ENCODE peak calls at places on chromosomes 12 and 14, in seven cellular contexts. J is IMR-90, N is mesendoderm, G is H1, D is H9, H is trophoblast cell, Q is mesenchymal stem cell. I is an unnamed sample.

GRCh38 chr12:71476513-71476912 is 36.9 kb downstream of the LGR5 start:
- DNase-seq in J (peak), N (no peak), G (no peak), D (no peak), H (no peak), Q (peak), I (no peak)

GRCh38 chr14:103093856-103094405 is 594 bp upstream of the EXOC3L4 start:
- DNase-seq in J (no peak), N (no peak), G (no peak), D (no peak), H (no peak), Q (no peak), I (no peak)

GRCh38 chr14:28101992-28102391 is 664.6 kb upstream of the FOXG1 start:
- DNase-seq in J (no peak), N (no peak), G (no peak), D (no peak), H (no peak), Q (no peak), I (no peak)

GRCh38 chr12:39272934-39273770 is 169.8 kb downstream of the KIF21A start:
- DNase-seq in J (peak), N (peak), G (no peak), D (no peak), H (peak), Q (peak), I (peak)

GRCh38 chr12:2930865-2931264 is 28.3 kb upstream of the TEAD4 start:
- DNase-seq in J (no peak), N (no peak), G (no peak), D (no peak), H (no peak), Q (no peak), I (no peak)

GRCh38 chr12:50925342-50925651 is 27.0 kb upstream of the HIGD1C start:
- DNase-seq in J (no peak), N (no peak), G (no peak), D (peak), H (no peak), Q (no peak), I (no peak)

GRCh38 chr12:30631710-30632109 is 64.0 kb downstream of the IPO8 start:
- DNase-seq in J (no peak), N (no peak), G (no peak), D (no peak), H (no peak), Q (no peak), I (no peak)

GRCh38 chr12:43835656-43836454 is at the start of gene TMEM117:
- DNase-seq in J (peak), N (peak), G (no peak), D (peak), H (peak), Q (peak), I (peak)

GRCh38 chr12:49030714-49031572 is 12.4 kb upstream of the PRKAG1 start:
- DNase-seq in J (no peak), N (no peak), G (no peak), D (no peak), H (no peak), Q (no peak), I (no peak)

GRCh38 chr14:104444159-104445030 is 135.2 kb upstream of the C14orf180 start:
- DNase-seq in J (no peak), N (no peak), G (no peak), D (no peak), H (no peak), Q (no peak), I (no peak)

GRCh38 chr12:120228041-120228290 is 27.1 kb upstream of the RPLP0 start:
- DNase-seq in J (no peak), N (no peak), G (no peak), D (no peak), H (no peak), Q (no peak), I (no peak)

GRCh38 chr12:26119391-26119981 is 5.4 kb downstream of the BHLHE41 start:
- DNase-seq in J (peak), N (peak), G (no peak), D (no peak), H (peak), Q (peak), I (no peak)

GRCh38 chr14:33134975-33135374 is 196.3 kb downstream of the NPAS3 start:
- DNase-seq in J (no peak), N (no peak), G (no peak), D (no peak), H (no peak), Q (no peak), I (no peak)

GRCh38 chr12:53493610-53494391 is 5.5 kb downstream of the MAP3K12 start:
- DNase-seq in J (no peak), N (peak), G (no peak), D (no peak), H (no peak), Q (no peak), I (no peak)

GRCh38 chr14:75226755-75227544 is 50.5 kb upstream of the TMED10 start:
- DNase-seq in J (no peak), N (no peak), G (no peak), D (no peak), H (no peak), Q (no peak), I (no peak)

GRCh38 chr14:105419305-105420091 is at the start of gene MTA1:
- DNase-seq in J (peak), N (peak), G (no peak), D (no peak), H (no peak), Q (peak), I (peak)

GRCh38 chr14:54589076-54589475 is 22.1 kb downstream of the SAMD4A start:
- DNase-seq in J (peak), N (no peak), G (no peak), D (no peak), H (no peak), Q (peak), I (no peak)

GRCh38 chr12:100141666-100141997 is 1.0 kb downstream of the BLTP3B start:
- DNase-seq in J (peak), N (peak), G (no peak), D (no peak), H (peak), Q (peak), I (no peak)

GRCh38 chr12:57722716-57723629 is 15.6 kb downstream of the AGAP2 start:
- DNase-seq in J (no peak), N (no peak), G (no peak), D (no peak), H (no peak), Q (no peak), I (no peak)

DNA sequence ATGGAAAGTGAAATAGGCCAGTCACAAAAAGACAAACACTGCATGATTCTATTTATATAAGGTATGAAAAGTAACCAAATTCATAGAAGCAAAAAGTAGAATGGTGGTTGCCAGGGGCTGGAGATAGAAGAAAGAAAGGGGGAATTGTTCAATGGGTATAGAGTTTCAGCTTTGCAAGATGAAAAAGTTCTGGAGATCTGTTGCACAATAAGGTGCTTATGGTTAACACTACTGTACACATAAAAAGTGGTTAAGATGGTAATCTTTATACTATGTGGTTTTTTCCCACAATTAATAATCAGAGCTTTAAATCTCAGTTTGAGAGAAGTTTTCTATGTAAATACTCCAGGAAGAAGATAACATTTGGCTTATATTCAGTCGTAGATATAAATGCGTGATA is 73.4 kb downstream of the SLC38A4 start:
- DNase-seq in J (peak), N (no peak), G (no peak), D (no peak), H (no peak), Q (peak), I (no peak)
- H2BK120ac ChIP-seq in J (no peak), N (no peak), G (no peak), D (no peak), H (no peak), Q (no peak), I (no peak)

GRCh38 chr12:92051441-92051840 is 94.2 kb downstream of the BTG1 start:
- DNase-seq in J (peak), N (no peak), G (no peak), D (no peak), H (no peak), Q (no peak), I (no peak)
- H3K4ac ChIP-seq in J (no peak), N (no peak), G (no peak), D (no peak), H (no peak), Q (no peak), I (no peak)

DNA sequence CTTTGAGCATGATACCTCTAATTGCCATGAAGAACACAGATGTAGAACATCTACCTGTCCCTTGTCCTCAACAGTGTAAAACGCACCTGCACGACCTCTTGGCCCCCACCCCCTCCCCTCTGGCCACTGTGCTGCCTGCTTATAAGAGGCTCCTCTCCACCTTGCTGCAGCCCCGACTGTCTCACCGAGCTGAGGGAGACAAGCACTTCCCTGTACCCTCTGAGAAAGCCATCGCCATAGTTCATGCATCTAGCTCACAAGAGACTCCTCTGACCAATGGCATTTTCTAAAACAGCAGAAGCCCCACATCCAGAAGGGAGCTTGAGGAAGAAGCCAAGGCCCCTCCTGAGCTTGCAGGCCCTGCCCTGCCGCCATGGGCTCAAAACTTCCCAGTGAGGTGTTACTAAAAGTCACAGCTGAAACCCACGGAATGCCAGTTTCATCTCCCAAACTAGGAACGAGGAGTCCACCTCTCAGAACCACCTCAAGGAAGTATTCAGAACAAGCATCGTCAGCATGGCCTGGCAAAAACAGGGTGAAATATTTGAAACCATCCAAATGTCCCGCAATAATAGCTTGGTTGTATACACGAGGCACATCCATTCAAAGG is 21.5 kb upstream of the ANO2 start:
- DNase-seq in J (no peak), N (no peak), G (no peak), D (no peak), H (no peak), Q (no peak), I (no peak)
- H2BK120ac ChIP-seq in J (no peak), N (no peak), G (no peak), D (no peak), H (no peak), Q (no peak), I (no peak)

DNA sequence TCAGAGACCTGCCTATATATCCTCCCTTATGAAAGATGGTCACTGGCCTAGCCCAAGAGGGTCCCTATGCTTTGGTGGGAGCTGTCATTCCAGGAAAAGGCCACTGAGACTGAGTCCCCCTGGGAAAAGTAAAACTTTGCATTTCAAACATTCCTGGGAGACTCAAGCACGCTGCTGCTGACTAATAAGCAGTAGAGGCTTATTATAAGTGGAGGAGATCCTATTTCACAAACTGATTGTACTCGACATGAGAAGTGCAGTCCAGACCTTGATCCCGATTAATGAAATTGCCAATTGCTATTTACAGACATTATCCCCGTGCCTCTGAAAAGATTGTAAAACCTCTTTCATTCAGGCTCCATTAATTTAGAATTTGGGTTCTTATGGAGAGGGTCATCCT is 96.6 kb downstream of the EMP1 start:
- DNase-seq in J (peak), N (no peak), G (no peak), D (no peak), H (no peak), Q (no peak), I (no peak)
- H3K4ac ChIP-seq in J (no peak), N (no peak), G (no peak), D (no peak), H (no peak), Q (no peak), I (no peak)

GRCh38 chr12:95591731-95592130 is 40.5 kb upstream of the USP44 start:
- DNase-seq in J (peak), N (no peak), G (no peak), D (no peak), H (no peak), Q (no peak), I (no peak)

GRCh38 chr12:95593266-95593871 is 42.1 kb upstream of the USP44 start:
- DNase-seq in J (no peak), N (no peak), G (no peak), D (no peak), H (no peak), Q (no peak), I (no peak)

DNA sequence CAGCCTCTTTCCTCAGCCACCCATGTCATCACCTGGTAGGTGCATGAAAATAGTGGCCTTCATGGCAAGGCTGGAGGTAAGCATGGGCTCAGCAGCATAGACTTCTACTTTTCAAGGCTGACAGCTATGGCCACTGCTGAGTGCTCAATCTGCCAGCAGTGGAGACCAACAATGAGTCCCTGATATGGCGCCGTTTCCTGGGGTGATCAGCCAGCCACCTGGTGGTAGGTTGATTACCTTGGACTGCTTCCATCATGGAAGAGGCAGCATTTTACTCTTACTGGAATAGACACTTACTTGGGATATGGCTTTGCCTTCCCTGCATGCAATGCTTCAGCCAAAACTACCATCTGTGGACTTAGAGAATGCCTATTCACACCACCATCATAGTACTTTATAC is 39.5 kb upstream of the USP44 start:
- DNase-seq in J (no peak), N (no peak), G (no peak), D (no peak), H (no peak), Q (no peak), I (no peak)
- H2BK120ac ChIP-seq in J (peak), N (no peak), G (no peak), D (no peak), H (no peak), Q (no peak), I (no peak)

DNA sequence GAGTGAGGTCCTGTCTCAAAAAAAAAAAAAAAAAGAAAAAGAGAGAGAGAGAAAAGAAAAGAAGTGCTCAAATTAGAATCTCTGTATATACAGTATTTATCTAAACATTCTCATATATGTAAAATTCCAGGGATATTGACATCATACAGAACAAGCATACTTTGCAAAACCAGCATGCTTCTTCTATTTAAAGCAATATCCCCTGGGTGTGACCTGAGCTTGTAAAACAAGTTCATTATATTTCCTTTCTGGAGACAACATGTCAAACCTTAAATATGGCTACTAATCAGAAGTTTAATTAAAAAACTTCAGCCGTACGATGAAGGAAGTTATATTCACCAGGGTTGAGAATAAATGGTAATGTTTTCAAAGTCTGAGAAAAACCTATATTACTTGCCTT is 175.8 kb upstream of the HMGA2 start:
- DNase-seq in J (peak), N (no peak), G (no peak), D (no peak), H (no peak), Q (no peak), I (no peak)
- H3K4ac ChIP-seq in J (peak), N (no peak), G (no peak), D (no peak), H (no peak), Q (no peak), I (no peak)

GRCh38 chr12:108295631-108296030 is 43.5 kb downstream of the CMKLR1 start:
- DNase-seq in J (no peak), N (no peak), G (no peak), D (no peak), H (no peak), Q (no peak), I (no peak)
- H2BK120ac ChIP-seq in J (no peak), N (no peak), G (no peak), D (no peak), H (no peak), Q (no peak), I (no peak)